ENCODE peak calls at places on chromosome 11, in six cellular contexts. O, T, H, V, E and K are unnamed samples.

GRCh38 chr11:118819687-118820086 is 28.7 kb upstream of the DDX6 start:
- DNase-seq in T (no peak), V (no peak), O (no peak), H (no peak), E (no peak), K (no peak)

GRCh38 chr11:70517996-70518907 is 119.9 kb downstream of the CTTN start:
- DNase-seq in T (peak), O (peak), H (peak), V (no peak), E (no peak), K (peak)

GRCh38 chr11:119696378-119697157 is 32.4 kb downstream of the NECTIN1 start:
- DNase-seq in V (no peak), O (no peak), T (no peak), E (no peak), H (no peak), K (no peak)

GRCh38 chr11:59184876-59185275 is 12.9 kb downstream of the DTX4 start:
- DNase-seq in E (no peak), O (no peak), T (no peak), H (no peak), V (no peak), K (no peak)

GRCh38 chr11:46669606-46670243 is 30.7 kb downstream of the ARHGAP1 start:
- DNase-seq in O (no peak), T (no peak), V (no peak), E (no peak), H (peak), K (no peak)

GRCh38 chr11:297666-298405 is 1.5 kb downstream of the IFITM5 start:
- DNase-seq in E (peak), O (no peak), T (peak), V (no peak), H (no peak), K (no peak)

GRCh38 chr11:108620958-108621772 is 27.6 kb upstream of the EXPH5 start:
- DNase-seq in V (no peak), O (peak), E (no peak), H (peak), T (peak), K (peak)

GRCh38 chr11:121482231-121483129 is 29.7 kb upstream of the SORL1-AS1 start:
- DNase-seq in T (peak), V (peak), E (no peak), O (no peak), H (peak), K (peak)